ENCODE peak calls at places on chromosomes 6 and 20, in ten cellular contexts. Q is spleen; C is dermis microvascular lymphatic vessel endothelial cell; H is activated naive CD8-positive, alpha-beta T cell treated with anti-CD3 and anti-CD28 coated beads, Interleukin-2, amount 50 U/mL, for 24 hours; B is stimulated activated CD4-positive, alpha-beta T cell treated with anti-CD3 and anti-CD28 coated beads, Interleukin-1b, Interleukin-23, amount 100 ng/mL, for 24 hours; S is fibroblast of pulmonary artery; F is T1000; L is HT1080; T is effector memory CD8-positive, alpha-beta T cell; O is D721Med. R is an unnamed sample.

GRCh38 chr6:10146723-10147451 is 268.0 kb downstream of the TFAP2A start:
- DNase-seq in Q (no peak), C (no peak), H (no peak), B (no peak), S (peak), F (no peak), L (peak), T (no peak), O (no peak), R (peak)

GRCh38 chr6:41741625-41742490 is 5.3 kb downstream of the PGC start:
- DNase-seq in Q (peak), C (no peak), H (no peak), B (no peak), S (no peak), F (no peak), L (no peak), T (no peak), O (no peak), R (no peak)

GRCh38 chr6:49001856-49002255 is 461.2 kb downstream of the MMUT start:
- DNase-seq in Q (no peak), C (no peak), H (no peak), B (no peak), S (peak), F (no peak), L (peak), T (no peak), O (no peak), R (peak)

GRCh38 chr20:52493177-52493711 is 301.7 kb upstream of the ZFP64 start:
- DNase-seq in Q (no peak), C (peak), H (no peak), B (no peak), S (peak), F (no peak), L (peak), T (no peak), O (no peak), R (peak)

GRCh38 chr20:50224553-50225255 is 34.1 kb downstream of the CEBPB start:
- DNase-seq in Q (no peak), C (peak), H (no peak), B (no peak), S (peak), F (peak), L (peak), T (no peak), O (no peak), R (peak)

GRCh38 chr20:63533871-63534393 is 3.2 kb downstream of the PTK6 start:
- DNase-seq in Q (peak), C (no peak), H (no peak), B (no peak), S (no peak), F (no peak), L (no peak), T (no peak), O (no peak), R (no peak)

GRCh38 chr20:61941721-61942405 is 123.8 kb downstream of the TAF4 start:
- DNase-seq in Q (peak), C (no peak), H (no peak), B (no peak), S (no peak), F (no peak), L (no peak), T (no peak), O (no peak), R (no peak)

GRCh38 chr6:76166874-76167273 is 94.4 kb upstream of the IMPG1 start:
- DNase-seq in Q (no peak), C (no peak), H (no peak), B (no peak), S (no peak), F (no peak), L (peak), T (no peak), O (no peak), R (no peak)

R was measured in iris pigment epithelial cell.